ENCODE peak calls at places on chromosomes 7 and 10, in eight cellular contexts. M, K, X, S, T, E, D and F are unnamed samples.
A peak's percentile ranks its signal among the peaks of the same experiment; 100 is the strongest.

GRCh38 chr10:131231323-131231964 is 80.1 kb downstream of the TCERG1L start:
- DNase-seq in M (no peak), K (no peak), X (no peak), S (no peak), T (no peak), E (no peak), D (no peak), F (no peak)

GRCh38 chr7:28071570-28071969 is 109.0 kb downstream of the JAZF1 start:
- DNase-seq in M (no peak), K (no peak), X (no peak), S (no peak), T (no peak), E (no peak), D (no peak), F (no peak)

GRCh38 chr10:97974526-97975525 is 55.6 kb downstream of the CRTAC1 start:
- DNase-seq in M (no peak), K (no peak), X (no peak), S (no peak), T (no peak), E (no peak), D (peak; percentile 32), F (no peak)

GRCh38 chr10:133294189-133294588 is 14.5 kb downstream of the TUBGCP2 start:
- DNase-seq in M (no peak), K (no peak), X (no peak), S (no peak), T (no peak), E (no peak), D (no peak), F (no peak)

GRCh38 chr7:43244232-43244631 is 131.8 kb downstream of the HECW1 start:
- DNase-seq in M (no peak), K (no peak), X (no peak), S (no peak), T (no peak), E (no peak), D (no peak), F (no peak)

GRCh38 chr10:133201151-133201947 is 28.7 kb upstream of the UTF1 start:
- DNase-seq in M (no peak), K (no peak), X (no peak), S (no peak), T (no peak), E (no peak), D (no peak), F (no peak)

GRCh38 chr7:31056775-31057346 is 4.8 kb downstream of the ADCYAP1R1 start:
- DNase-seq in M (no peak), K (no peak), X (peak; percentile 41), S (no peak), T (no peak), E (no peak), D (no peak), F (no peak)

GRCh38 chr10:101560293-101561067 is 27.6 kb downstream of the POLL start:
- DNase-seq in M (no peak), K (peak; percentile 23), X (no peak), S (no peak), T (no peak), E (no peak), D (no peak), F (no peak)

GRCh38 chr10:17562572-17562971 is 54.6 kb downstream of the HACD1 start:
- DNase-seq in M (no peak), K (peak; percentile 97), X (no peak), S (no peak), T (no peak), E (no peak), D (no peak), F (peak; percentile 19)

GRCh38 chr7:21256310-21256877 is 171.5 kb upstream of the SP4 start:
- DNase-seq in M (no peak), K (peak; percentile 57), X (peak; percentile 49), S (no peak), T (peak; percentile 42), E (peak; percentile 64), D (no peak), F (no peak)

GRCh38 chr10:69802424-69803161 is 887 bp downstream of the COL13A1 start:
- DNase-seq in M (no peak), K (peak; percentile 58), X (peak; percentile 42), S (no peak), T (no peak), E (no peak), D (no peak), F (no peak)

GRCh38 chr10:10804998-10805737 is 212.5 kb upstream of the CELF2 start:
- DNase-seq in M (no peak), K (peak; percentile 38), X (no peak), S (no peak), T (no peak), E (no peak), D (no peak), F (peak; percentile 18)

GRCh38 chr7:55565693-55566092 is 6.6 kb downstream of the VOPP1 start:
- DNase-seq in M (no peak), K (no peak), X (peak; percentile 99), S (no peak), T (no peak), E (no peak), D (no peak), F (peak; percentile 87)

GRCh38 chr7:24608504-24608903 is 35.3 kb downstream of the PALS2 start:
- DNase-seq in M (no peak), K (no peak), X (no peak), S (no peak), T (no peak), E (no peak), D (no peak), F (no peak)

GRCh38 chr7:55272328-55272727 is 92.8 kb upstream of the LANCL2 start:
- DNase-seq in M (no peak), K (no peak), X (no peak), S (no peak), T (no peak), E (no peak), D (no peak), F (no peak)

GRCh38 chr10:6399241-6399701 is 180.8 kb downstream of the PRKCQ start:
- DNase-seq in M (no peak), K (no peak), X (no peak), S (no peak), T (no peak), E (no peak), D (peak; percentile 45), F (peak; percentile 28)

GRCh38 chr10:101130141-101130540 is 959 bp upstream of the TLX1 start:
- DNase-seq in M (no peak), K (no peak), X (no peak), S (no peak), T (no peak), E (no peak), D (no peak), F (no peak)

GRCh38 chr7:101941481-101942383 is 124.3 kb downstream of the CUX1 start:
- DNase-seq in M (no peak), K (peak; percentile 70), X (peak; percentile 58), S (no peak), T (no peak), E (peak; percentile 76), D (no peak), F (no peak)

GRCh38 chr7:17521437-17521836 is 223.0 kb downstream of the AHR start:
- DNase-seq in M (no peak), K (peak; percentile 79), X (no peak), S (no peak), T (no peak), E (no peak), D (no peak), F (no peak)